ENCODE peak calls at places on chromosomes 16 and 17, in eight cellular contexts. B is head of caudate nucleus, M is GF-D8, Y is T-helper 1 cell, V is right atrium auricular region, U is IMR-90, A is SK-N-SH, W is MV-4-11. C is an unnamed sample.

GRCh38 chr17:1649116-1649843 is 386 bp downstream of the RILP start:
- DNase-seq in M (no peak), V (peak), B (peak), A (peak), Y (peak), U (peak), W (peak), C (peak)

GRCh38 chr16:508884-509736 is 18.4 kb upstream of the CAPN15 start:
- DNase-seq in W (peak), B (no peak), Y (no peak), A (peak), U (peak), V (no peak), M (no peak), C (peak)

GRCh38 chr16:67966549-67967182 is 1.8 kb downstream of the SLC12A4 start:
- DNase-seq in M (no peak), V (no peak), A (no peak), Y (no peak), B (no peak), U (no peak), W (peak), C (no peak)

GRCh38 chr16:50584033-50584722 is 36.0 kb downstream of the NKD1 start:
- DNase-seq in Y (no peak), B (no peak), A (no peak), U (no peak), W (peak), M (peak), V (no peak), C (no peak)

GRCh38 chr17:35423761-35424160 is 8.5 kb downstream of the SLFN12 start:
- DNase-seq in U (peak), B (no peak), W (no peak), V (no peak), M (no peak), Y (no peak), A (no peak), C (peak)

GRCh38 chr16:5200123-5200522 is 102.5 kb upstream of the EEF2KMT start:
- DNase-seq in W (no peak), V (no peak), Y (no peak), B (no peak), U (no peak), A (no peak), M (no peak), C (no peak)

GRCh38 chr17:50660042-50660886 is 25.6 kb downstream of the ABCC3 start:
- DNase-seq in Y (no peak), U (peak), A (peak), W (no peak), B (no peak), V (peak), M (no peak), C (no peak)

GRCh38 chr16:86353185-86353584 is 157.1 kb upstream of the FOXF1 start:
- DNase-seq in A (no peak), Y (no peak), B (no peak), W (peak), V (no peak), U (peak), M (no peak), C (no peak)

GRCh38 chr16:87086156-87086555 is 231.0 kb downstream of the C16orf95 start:
- DNase-seq in W (no peak), B (no peak), V (no peak), U (peak), Y (no peak), A (no peak), M (no peak), C (peak)

GRCh38 chr16:57539072-57539796 is 2.9 kb upstream of the CCDC102A start:
- DNase-seq in B (no peak), Y (no peak), V (peak), M (no peak), A (no peak), U (no peak), W (peak), C (no peak)

GRCh38 chr17:17792551-17793377 is 44.0 kb downstream of the SREBF1 start:
- DNase-seq in U (peak), A (peak), V (no peak), M (no peak), B (peak), Y (no peak), W (no peak), C (peak)

GRCh38 chr16:84059946-84060901 is 17.6 kb upstream of the SLC38A8 start:
- DNase-seq in A (no peak), V (no peak), M (no peak), Y (no peak), W (no peak), U (no peak), B (no peak), C (no peak)

GRCh38 chr17:1158879-1159278 is 20.9 kb downstream of the ABR start:
- DNase-seq in M (no peak), W (no peak), A (no peak), Y (no peak), V (no peak), B (no peak), U (peak), C (peak)

GRCh38 chr17:11996722-11997146 is 541 bp downstream of the ZNF18 start:
- DNase-seq in Y (no peak), M (peak), W (peak), B (peak), A (no peak), V (peak), U (peak), C (no peak)

GRCh38 chr16:85205747-85206471 is 93.6 kb upstream of the CIBAR2 start:
- DNase-seq in M (no peak), Y (no peak), A (peak), U (peak), B (no peak), W (no peak), V (peak), C (no peak)

GRCh38 chr16:27503662-27504061 is 46.1 kb downstream of the GTF3C1 start:
- DNase-seq in B (no peak), Y (no peak), W (no peak), M (no peak), U (no peak), A (no peak), V (no peak), C (no peak)

GRCh38 chr16:58464047-58464915 is 35.7 kb upstream of the NDRG4 start:
- DNase-seq in B (peak), U (no peak), V (no peak), Y (no peak), A (peak), M (no peak), W (no peak), C (no peak)

GRCh38 chr17:27893834-27894503 is 804 bp upstream of the LYRM9 start:
- DNase-seq in W (peak), V (no peak), U (no peak), B (no peak), Y (no peak), M (peak), A (no peak), C (no peak)

GRCh38 chr16:20301840-20302239 is 25.5 kb downstream of the GP2 start:
- DNase-seq in W (no peak), A (no peak), M (no peak), U (no peak), V (no peak), Y (no peak), B (no peak), C (no peak)

GRCh38 chr16:89146211-89147005 is 25.1 kb upstream of the CDH15 start:
- DNase-seq in A (no peak), M (no peak), B (no peak), Y (no peak), W (no peak), V (no peak), U (no peak), C (no peak)

GRCh38 chr17:28675980-28676379 is 14.0 kb downstream of the SUPT6H start:
- DNase-seq in U (no peak), M (no peak), V (no peak), Y (no peak), A (no peak), W (no peak), B (no peak), C (no peak)

GRCh38 chr16:21197115-21197514 is 14.3 kb downstream of the ZP2 start:
- DNase-seq in M (no peak), V (no peak), A (no peak), U (no peak), B (no peak), W (peak), Y (no peak), C (no peak)

GRCh38 chr17:15456972-15457722 is 10.3 kb downstream of the CDRT4 start:
- DNase-seq in U (peak), V (peak), Y (no peak), A (peak), B (peak), W (peak), M (no peak), C (peak)

GRCh38 chr17:49029841-49030240 is 32.7 kb downstream of the IGF2BP1 start:
- DNase-seq in A (no peak), M (no peak), V (no peak), B (no peak), W (no peak), U (no peak), Y (no peak), C (peak)

GRCh38 chr16:56871172-56871593 is 6.2 kb downstream of the SLC12A3 start:
- DNase-seq in W (peak), V (no peak), A (peak), B (no peak), M (no peak), U (peak), Y (no peak), C (peak)

GRCh38 chr17:40312893-40313659 is 4.1 kb downstream of the RARA start:
- DNase-seq in V (no peak), W (no peak), Y (no peak), M (no peak), B (no peak), U (no peak), A (peak), C (no peak)

GRCh38 chr16:85227262-85227923 is 115.1 kb upstream of the CIBAR2 start:
- DNase-seq in U (no peak), M (no peak), V (no peak), A (no peak), B (no peak), Y (no peak), W (peak), C (peak)

GRCh38 chr17:45440161-45440859 is 7.6 kb upstream of the ARHGAP27 start:
- DNase-seq in U (no peak), B (no peak), Y (no peak), W (no peak), A (no peak), M (no peak), V (no peak), C (peak)

GRCh38 chr17:73611630-73612029 is 32.6 kb downstream of the SDK2 start:
- DNase-seq in V (no peak), A (no peak), M (no peak), U (no peak), W (no peak), Y (no peak), B (no peak), C (no peak)

GRCh38 chr17:83161298-83162034 is 82.1 kb downstream of the METRNL start:
- DNase-seq in A (no peak), V (no peak), Y (no peak), B (no peak), U (peak), W (no peak), M (no peak), C (peak)

GRCh38 chr17:22569459-22570143 is 877.3 kb downstream of the KCNJ18 start:
- DNase-seq in B (no peak), A (no peak), Y (no peak), V (no peak), U (no peak), W (no peak), M (no peak), C (no peak)

GRCh38 chr17:81489986-81490598 is 22.5 kb downstream of the ACTG1 start:
- DNase-seq in B (no peak), U (no peak), M (no peak), W (no peak), Y (no peak), A (no peak), V (no peak), C (no peak)

GRCh38 chr16:67883872-67884261 is 818 bp upstream of the NRN1L start:
- DNase-seq in Y (peak), M (no peak), U (peak), W (peak), B (peak), V (no peak), A (peak), C (peak)

GRCh38 chr16:27286446-27286845 is 17.9 kb upstream of the NSMCE1 start:
- DNase-seq in A (no peak), W (peak), V (peak), U (peak), M (no peak), Y (no peak), B (no peak), C (peak)

GRCh38 chr17:69473801-69474170 is 59.3 kb downstream of the MAP2K6 start:
- DNase-seq in M (no peak), V (no peak), Y (no peak), U (peak), W (no peak), B (no peak), A (no peak), C (peak)

GRCh38 chr17:28871056-28871579 is 16.3 kb downstream of the ERAL1 start:
- DNase-seq in Y (no peak), W (peak), A (no peak), U (no peak), M (no peak), V (no peak), B (no peak), C (no peak)

GRCh38 chr16:1331712-1332617 is 1.5 kb upstream of the BAIAP3 start:
- DNase-seq in M (no peak), B (no peak), Y (no peak), W (peak), V (peak), U (peak), A (peak), C (peak)

C was measured in astrocyte of the spinal cord.